ENCODE peak calls at places on chromosomes 11 and 22, in seven cellular contexts. L is ovary, W is K562, A is tibial nerve, I is H1, F is HepG2, Q is stomach. X is an unnamed sample. For H3K27me3, the result is how much of the 10 kb centered on the place peaks cover.

GRCh38 chr22:49983148-49984042 is 22.8 kb downstream of the PIM3 start:
- DNase-seq in F (no peak), W (no peak), A (no peak), L (no peak), Q (no peak), I (no peak), X (no peak)

GRCh38 chr11:65298655-65299179 is 15.9 kb upstream of the CDC42EP2 start:
- DNase-seq in L (peak), I (no peak), Q (no peak), A (peak), W (no peak), F (no peak), X (no peak)

GRCh38 chr11:78432058-78432515 is 14.5 kb upstream of the GAB2 start:
- DNase-seq in Q (no peak), F (no peak), L (no peak), W (no peak), I (no peak), A (no peak), X (no peak)

GRCh38 chr11:86116386-86116726 is 47.5 kb upstream of the PICALM start:
- DNase-seq in W (no peak), L (no peak), F (no peak), I (no peak), A (no peak), Q (no peak), X (no peak)

GRCh38 chr22:38755155-38755910 is 465 bp downstream of the SUN2 start:
- DNase-seq in I (no peak), F (peak), W (peak), L (peak), A (peak), Q (peak), X (peak)

GRCh38 chr22:29098296-29098695 is 25.5 kb downstream of the KREMEN1 start:
- DNase-seq in W (no peak), L (no peak), F (no peak), A (no peak), Q (no peak), I (no peak), X (no peak)

GRCh38 chr11:11841121-11841604 is 609 bp upstream of the USP47 start:
- DNase-seq in W (no peak), F (peak), L (peak), Q (peak), I (no peak), A (no peak), X (no peak)

GRCh38 chr11:75577198-75577597 is 15.1 kb downstream of the SERPINH1 start:
- DNase-seq in L (peak), A (peak), I (no peak), Q (peak), W (peak), F (no peak), X (no peak)

GRCh38 chr11:73859671-73860070 is 17.0 kb downstream of the COA4 start:
- DNase-seq in I (no peak), F (no peak), L (no peak), Q (no peak), W (no peak), A (no peak), X (no peak)

GRCh38 chr11:43489869-43490465 is 131.2 kb downstream of the TTC17 start:
- DNase-seq in I (no peak), Q (no peak), L (no peak), W (no peak), A (no peak), F (no peak), X (no peak)

GRCh38 chr11:131109256-131109655 is 193.0 kb upstream of the SNX19 start:
- DNase-seq in L (no peak), Q (no peak), F (no peak), A (no peak), I (no peak), W (no peak), X (no peak)

GRCh38 chr22:42065408-42066132 is 5.0 kb downstream of the NAGA start:
- DNase-seq in A (no peak), Q (no peak), I (no peak), F (no peak), W (no peak), L (no peak), X (no peak)

GRCh38 chr11:61392991-61393595 is 706 bp downstream of the TMEM216 start:
- DNase-seq in W (no peak), I (no peak), L (no peak), F (no peak), Q (no peak), A (no peak), X (no peak)

GRCh38 chr11:105799728-105800462 is 190.0 kb downstream of the GRIA4 start:
- DNase-seq in F (no peak), W (no peak), I (no peak), Q (no peak), L (no peak), A (no peak), X (no peak)

GRCh38 chr11:45896392-45897068 is 10.5 kb downstream of the FREY1 start:
- DNase-seq in W (no peak), L (no peak), Q (no peak), F (no peak), A (no peak), I (no peak), X (no peak)

GRCh38 chr22:49032821-49033220 is 794.9 kb downstream of the BRD1 start:
- DNase-seq in Q (no peak), L (no peak), A (no peak), F (no peak), I (no peak), W (no peak), X (no peak)

GRCh38 chr22:33922268-33922667 is 2.0 kb upstream of the LARGE1 start:
- DNase-seq in I (no peak), W (no peak), A (no peak), F (peak), L (peak), Q (peak), X (no peak)

GRCh38 chr11:112410325-112410724 is 149.7 kb upstream of the PLET1 start:
- DNase-seq in W (no peak), I (no peak), Q (no peak), A (no peak), F (no peak), L (no peak), X (no peak)

GRCh38 chr11:16853859-16854258 is 115.4 kb downstream of the C11orf58 start:
- DNase-seq in L (no peak), F (no peak), A (no peak), I (no peak), Q (no peak), W (no peak), X (no peak)

GRCh38 chr22:17085277-17086091 is 684 bp downstream of the IL17RA start:
- DNase-seq in Q (peak), A (no peak), W (peak), I (no peak), F (no peak), L (peak), X (no peak)

GRCh38 chr11:16883179-16883578 is 131.0 kb downstream of the PLEKHA7 start:
- DNase-seq in W (peak), L (no peak), I (no peak), A (no peak), Q (peak), F (no peak), X (no peak)

GRCh38 chr11:12329797-12330196 is 47.6 kb upstream of the PARVA start:
- DNase-seq in A (no peak), F (no peak), L (no peak), Q (no peak), I (no peak), W (no peak), X (no peak)

GRCh38 chr11:68257477-68258362 is 14.1 kb downstream of the C11orf24 start:
- DNase-seq in Q (peak), W (peak), I (peak), F (peak), L (peak), A (peak), X (peak)

GRCh38 chr22:49825436-49825835 is 2.2 kb downstream of the BRD1 start:
- DNase-seq in I (no peak), L (no peak), F (peak), W (no peak), A (no peak), Q (no peak), X (no peak)

GRCh38 chr11:13717331-13717730 is 48.9 kb downstream of the FAR1 start:
- DNase-seq in I (no peak), L (no peak), A (no peak), F (no peak), Q (no peak), W (no peak), X (no peak)

GRCh38 chr11:77557553-77557952 is 32.2 kb upstream of the AQP11 start:
- DNase-seq in Q (no peak), I (peak), A (no peak), L (no peak), W (no peak), F (peak), X (no peak)

GRCh38 chr11:65882191-65883057 is 2.8 kb downstream of the CTSW start:
- DNase-seq in I (no peak), F (no peak), L (peak), W (no peak), Q (no peak), A (no peak), X (no peak)

GRCh38 chr11:121892863-121893262 is 223.2 kb downstream of the BLID start:
- DNase-seq in Q (no peak), L (no peak), I (no peak), W (no peak), F (no peak), A (no peak), X (no peak)
- TF ChIP-seq EP300 in Q (no peak), L (no peak), I (no peak), W (no peak), F (no peak), A (no peak), X (no peak)

GRCh38 chr11:114077482-114078305 is 18.2 kb downstream of the ZBTB16 start:
- DNase-seq in Q (no peak), L (no peak), A (no peak), W (no peak), F (no peak), I (no peak), X (no peak)
- H3K27me3 ChIP-seq in Q (under half), L (under half), A (under half), W (under half), F (under half), I (under half), X (under half)

DNA sequence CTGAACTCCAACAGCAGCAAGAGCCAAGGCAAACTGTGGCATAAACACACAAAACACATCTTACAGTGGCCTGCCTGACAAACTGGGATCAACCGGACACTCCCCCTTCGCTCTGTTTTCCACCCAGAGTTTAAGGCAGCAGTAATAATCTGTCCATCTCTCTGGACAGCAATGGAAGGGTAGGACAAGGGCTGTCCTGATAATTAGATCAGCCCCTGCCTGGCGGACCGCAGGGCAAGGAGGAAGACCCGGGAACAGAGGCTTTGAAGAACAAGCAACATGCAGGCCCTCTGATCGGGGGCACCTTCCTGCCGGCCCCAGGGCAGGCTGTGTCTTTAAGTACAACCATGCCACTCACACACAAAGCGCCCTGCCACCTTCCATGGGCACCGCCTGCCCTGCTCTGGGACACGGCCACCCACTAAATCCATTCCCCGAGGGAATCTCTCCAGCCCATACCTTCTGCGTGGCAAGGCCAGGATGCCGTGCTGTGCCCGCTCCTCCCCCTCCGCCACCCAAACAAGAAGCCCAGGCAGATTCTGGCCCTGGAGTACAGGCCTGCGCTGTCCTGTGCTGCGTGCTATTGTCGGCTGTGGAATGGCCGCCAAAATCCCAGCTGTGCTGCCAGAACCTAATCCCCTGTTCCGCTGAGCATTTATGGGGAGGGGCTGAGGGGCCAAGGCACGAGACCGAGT is 38.8 kb downstream of the NUMA1 start:
- DNase-seq in F (peak), A (peak), L (peak), Q (peak), W (no peak), I (no peak), X (peak)
- TF ChIP-seq EP300 in F (no peak), A (no peak), L (no peak), Q (no peak), W (no peak), I (no peak), X (no peak)

DNA sequence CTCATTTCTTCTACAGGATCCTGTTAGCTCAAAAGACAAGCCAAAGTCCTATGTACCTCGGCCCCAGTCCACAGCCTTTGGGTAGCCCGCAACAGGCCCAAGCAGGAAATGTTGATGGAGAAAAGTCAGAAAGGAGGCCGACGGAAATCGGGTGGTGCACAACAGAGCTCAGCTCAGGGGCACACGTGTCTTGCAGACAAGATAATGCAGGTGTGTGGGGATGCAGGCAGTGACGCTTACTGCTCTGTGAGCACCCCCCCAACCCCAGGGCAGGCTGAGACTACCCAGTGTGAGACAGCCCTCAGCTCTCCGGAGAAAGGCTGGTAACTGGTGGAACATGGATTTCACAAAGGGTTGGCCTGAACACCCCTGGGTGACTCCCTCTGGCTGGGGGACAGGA is 4.3 kb upstream of the PDE2A start:
- DNase-seq in W (no peak), I (no peak), L (no peak), Q (no peak), F (no peak), A (no peak), X (no peak)
- H3K27me3 ChIP-seq in W (under half), I (under half), L (under half), Q (half or more), F (under half), A (half or more), X (under half)

DNA sequence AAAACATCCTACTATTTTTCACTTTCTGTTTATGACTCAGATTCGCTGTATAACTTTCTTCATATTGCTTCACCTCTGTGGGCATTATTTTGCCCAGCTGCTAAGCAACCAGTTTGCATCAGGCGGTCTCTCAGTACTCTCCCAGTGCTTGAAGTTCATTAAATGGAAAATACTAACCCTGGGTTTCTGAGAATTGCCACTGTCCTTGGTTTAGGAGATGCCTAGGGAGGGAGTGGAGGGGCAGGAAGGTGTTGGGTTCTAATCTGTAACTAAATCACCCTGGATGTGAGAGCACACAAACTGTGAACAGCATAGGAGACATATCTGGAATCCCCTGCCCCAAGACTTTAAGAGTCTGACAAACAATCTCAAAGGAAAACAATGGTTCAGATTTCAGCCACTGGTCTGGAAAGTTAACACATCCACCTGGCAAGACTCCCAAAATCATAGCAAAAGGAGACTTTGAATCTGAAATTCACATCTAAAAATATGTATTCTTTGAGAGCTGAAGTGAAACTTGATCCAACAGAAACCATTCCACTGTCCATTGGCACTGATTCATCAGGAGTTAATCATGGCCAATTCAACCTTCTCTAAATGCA is 540.0 kb downstream of the SOX6 start:
- DNase-seq in W (no peak), I (no peak), L (no peak), F (no peak), A (no peak), Q (no peak), X (peak)
- TF ChIP-seq EP300 in W (no peak), I (no peak), L (no peak), F (no peak), A (no peak), Q (no peak), X (no peak)

GRCh38 chr11:117453886-117454563 is 126.4 kb downstream of the CEP164 start:
- DNase-seq in A (no peak), Q (no peak), W (no peak), F (no peak), I (no peak), L (no peak), X (no peak)

GRCh38 chr11:117457835-117458234 is 130.2 kb downstream of the CEP164 start:
- DNase-seq in F (no peak), W (no peak), Q (no peak), L (no peak), I (no peak), A (no peak), X (no peak)

GRCh38 chr11:117454564-117454917 is 126.9 kb downstream of the CEP164 start:
- DNase-seq in F (no peak), W (no peak), Q (no peak), L (no peak), A (no peak), I (no peak), X (no peak)

GRCh38 chr11:117457031-117457785 is 129.6 kb downstream of the CEP164 start:
- DNase-seq in L (no peak), F (no peak), W (no peak), A (no peak), I (no peak), Q (no peak), X (no peak)

DNA sequence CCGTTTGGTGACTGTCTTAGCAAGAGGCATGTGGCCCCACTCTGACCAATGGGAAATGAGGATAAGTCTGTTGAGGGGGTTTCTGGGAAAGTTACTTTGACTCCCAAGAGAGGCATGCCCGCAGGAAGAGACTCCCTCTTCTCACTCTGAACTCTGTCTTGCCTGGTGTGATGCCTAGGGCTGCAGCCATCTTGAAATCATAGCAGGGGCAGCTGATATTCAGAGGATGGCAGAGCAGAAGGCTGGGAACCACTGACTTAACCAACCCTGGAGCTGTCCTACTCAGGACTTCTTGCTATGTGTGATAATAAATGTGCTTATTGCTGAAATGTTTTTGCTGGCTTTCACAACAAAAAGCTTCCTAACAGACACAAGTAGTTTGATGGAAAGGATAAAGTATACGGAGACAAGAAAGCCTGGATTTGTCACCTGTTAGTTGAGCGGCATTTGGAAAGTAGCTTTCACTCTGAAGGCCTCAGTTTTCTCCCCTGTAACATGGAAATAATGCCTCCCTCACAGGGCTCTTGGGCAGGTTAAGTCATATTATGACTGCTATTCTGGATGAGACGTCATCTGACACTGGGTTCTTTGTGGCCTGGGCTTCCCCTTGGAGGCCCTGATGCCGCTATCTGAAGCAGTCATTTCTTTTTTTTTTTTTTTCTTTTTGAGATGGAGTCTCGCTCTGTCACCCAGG is 128.5 kb downstream of the CEP164 start:
- DNase-seq in F (no peak), I (no peak), L (no peak), W (no peak), A (no peak), Q (no peak), X (no peak)
- H3K27me3 ChIP-seq in F (under half), I (under half), L (under half), W (under half), A (under half), Q (under half), X (under half)